ENCODE peak calls at places on chromosomes 11 and 22, in nine cellular contexts. S is neural progenitor cell, O is GM23248, N is OCI-LY7, X is HCT116, B is GM23338, Q is PC-3, F is SK-N-SH, A is MM.1S. H is an unnamed sample. For H3K4me1 and H4K20me1, the result is how much of the 10 kb centered on the place peaks cover.

GRCh38 chr22:22358136-22358535 is 113.5 kb downstream of the VPREB1 start:
- DNase-seq in O (no peak), F (no peak), N (peak), S (no peak), Q (no peak), A (no peak), X (no peak), B (no peak), H (no peak)

GRCh38 chr11:9265211-9266131 is at the start of gene DENND5A:
- DNase-seq in B (peak), F (peak), N (peak), Q (peak), O (peak), A (no peak), X (peak), S (peak), H (peak)

GRCh38 chr22:25420925-25421904 is 143.3 kb upstream of the GRK3 start:
- DNase-seq in S (peak), B (peak), A (no peak), Q (no peak), F (peak), X (no peak), O (peak), N (no peak), H (no peak)

GRCh38 chr11:65221026-65221425 is 39.3 kb downstream of the CAPN1 start:
- DNase-seq in Q (no peak), F (no peak), O (no peak), B (no peak), A (no peak), X (no peak), N (no peak), S (no peak), H (no peak)

GRCh38 chr11:31805629-31806185 is 5.4 kb downstream of the PAX6 start:
- DNase-seq in N (no peak), B (peak), X (no peak), A (no peak), F (peak), S (peak), O (no peak), Q (no peak), H (no peak)

GRCh38 chr11:122317337-122317736 is 201.3 kb upstream of the BLID start:
- DNase-seq in Q (no peak), N (no peak), S (no peak), X (no peak), O (peak), B (no peak), A (no peak), F (no peak), H (peak)

GRCh38 chr22:40524392-40525249 is 111.9 kb downstream of the MRTFA start:
- DNase-seq in O (peak), N (peak), X (no peak), A (no peak), B (peak), S (no peak), F (no peak), Q (peak), H (no peak)

GRCh38 chr11:29211205-29211604 is 805.6 kb downstream of the KCNA4 start:
- DNase-seq in X (no peak), Q (no peak), B (no peak), F (no peak), N (no peak), O (no peak), A (no peak), S (no peak), H (no peak)

GRCh38 chr11:27291954-27292641 is 70.9 kb downstream of the CCDC34 start:
- DNase-seq in F (no peak), Q (no peak), O (peak), S (no peak), B (no peak), A (no peak), X (no peak), N (no peak), H (peak)

GRCh38 chr22:39240841-39241631 is 3.7 kb downstream of the PDGFB start:
- DNase-seq in B (no peak), F (no peak), A (peak), X (peak), O (peak), N (no peak), S (peak), Q (peak), H (peak)

GRCh38 chr11:1130276-1131032 is 27.3 kb upstream of the MUC5AC start:
- DNase-seq in B (no peak), O (no peak), N (no peak), X (no peak), S (no peak), F (peak), A (no peak), Q (no peak), H (no peak)

GRCh38 chr11:62680825-62681240 is 2.0 kb upstream of the UBXN1 start:
- DNase-seq in A (peak), X (peak), B (peak), S (peak), F (peak), Q (peak), O (peak), N (peak), H (peak)

GRCh38 chr11:76291576-76292526 is 85.5 kb upstream of the WNT11 start:
- DNase-seq in B (no peak), Q (peak), S (no peak), F (no peak), A (no peak), N (no peak), X (no peak), O (no peak), H (peak)

GRCh38 chr11:133545199-133545709 is 13.0 kb upstream of the OPCML start:
- DNase-seq in Q (no peak), X (no peak), O (no peak), F (no peak), N (peak), S (no peak), B (peak), A (no peak), H (no peak)

GRCh38 chr11:86876716-86877234 is 76.4 kb downstream of the PRSS23 start:
- DNase-seq in B (peak), S (no peak), X (no peak), O (no peak), F (no peak), A (no peak), N (no peak), Q (no peak), H (no peak)

GRCh38 chr11:99934008-99934407 is 753.1 kb upstream of the ARHGAP42 start:
- DNase-seq in B (no peak), Q (peak), F (no peak), N (no peak), X (no peak), O (peak), S (no peak), A (no peak), H (no peak)

GRCh38 chr22:37363593-37363992 is 63.7 kb downstream of the ELFN2 start:
- DNase-seq in Q (peak), B (no peak), S (no peak), A (no peak), F (no peak), N (no peak), O (no peak), X (no peak), H (no peak)

GRCh38 chr11:19079643-19080440 is 19.3 kb upstream of the MRGPRX2 start:
- DNase-seq in A (no peak), O (peak), Q (peak), N (no peak), F (no peak), X (peak), B (no peak), S (no peak), H (peak)

GRCh38 chr11:281486-282161 is 3.4 kb downstream of the NLRP6 start:
- DNase-seq in Q (no peak), B (no peak), S (no peak), F (peak), A (no peak), X (no peak), O (no peak), N (no peak), H (no peak)

GRCh38 chr22:27948569-27948968 is 29.5 kb upstream of the PITPNB start:
- DNase-seq in O (no peak), B (no peak), Q (no peak), N (no peak), F (no peak), S (no peak), X (no peak), A (no peak), H (no peak)

GRCh38 chr11:76665172-76665571 is 5.4 kb downstream of the LRRC32 start:
- DNase-seq in A (no peak), N (peak), Q (no peak), X (no peak), F (peak), S (no peak), O (no peak), B (no peak), H (no peak)

DNA sequence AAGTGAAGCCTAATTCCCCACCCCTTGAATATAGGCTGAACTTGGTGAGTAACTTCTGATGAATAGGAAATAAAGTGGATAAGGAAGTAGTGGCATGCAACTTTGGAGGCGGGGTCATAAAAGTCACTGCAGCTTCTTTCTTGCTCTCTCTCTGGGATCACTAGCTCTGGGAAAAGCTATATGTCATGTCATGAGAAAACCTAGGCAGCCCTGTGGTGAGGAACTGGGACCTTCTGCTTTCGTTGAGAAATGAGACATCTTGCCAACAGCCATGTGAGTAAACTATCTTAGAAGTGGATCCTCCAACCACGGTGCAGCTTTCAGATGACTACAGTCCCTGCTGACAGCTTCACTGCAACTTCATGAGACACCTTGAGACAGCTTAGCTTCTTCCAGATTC is 15.7 kb downstream of the ZNF214 start:
- DNase-seq in F (no peak), O (peak), N (no peak), X (no peak), A (no peak), S (no peak), B (no peak), Q (peak), H (no peak)
- TF ChIP-seq EZH2phosphoT487 in F (no peak), O (peak), N (no peak), X (no peak), A (no peak), S (no peak), B (no peak), Q (no peak), H (no peak)

GRCh38 chr22:46099740-46100139 is 50.6 kb upstream of the PPARA start:
- DNase-seq in A (no peak), S (no peak), Q (no peak), O (no peak), X (no peak), B (no peak), F (no peak), N (no peak), H (no peak)
- H3K4me1 ChIP-seq in A (under half), S (under half), Q (under half), O (under half), X (under half), B (under half), F (half or more), N (under half), H (under half)

GRCh38 chr22:20231499-20232236 is 36.5 kb downstream of the RTN4R start:
- DNase-seq in B (no peak), A (no peak), N (no peak), F (no peak), S (no peak), Q (no peak), O (no peak), X (no peak), H (no peak)
- H4K20me1 ChIP-seq in B (under half), A (under half), N (under half), F (under half), S (under half), Q (under half), O (under half), X (under half), H (under half)

GRCh38 chr11:30585892-30586250 is 282 bp downstream of the MPPED2 start:
- DNase-seq in A (no peak), B (peak), X (no peak), N (no peak), F (peak), O (peak), Q (no peak), S (peak), H (peak)
- TF ChIP-seq EZH2phosphoT487 in A (no peak), B (no peak), X (no peak), N (no peak), F (no peak), O (no peak), Q (no peak), S (no peak), H (no peak)

GRCh38 chr11:73312806-73313403 is 4.8 kb downstream of the ARHGEF17 start:
- DNase-seq in S (no peak), Q (no peak), N (no peak), X (no peak), O (peak), F (peak), B (no peak), A (no peak), H (no peak)
- H3K4me1 ChIP-seq in S (half or more), Q (under half), N (under half), X (under half), O (half or more), F (half or more), B (under half), A (under half), H (half or more)

GRCh38 chr11:2380396-2380795 is 3.3 kb downstream of the CD81 start:
- DNase-seq in S (no peak), F (no peak), N (no peak), Q (no peak), X (no peak), B (no peak), O (no peak), A (no peak), H (no peak)

GRCh38 chr11:2379471-2380174 is 2.5 kb downstream of the CD81 start:
- DNase-seq in O (peak), X (no peak), A (no peak), Q (no peak), S (no peak), F (no peak), B (no peak), N (no peak), H (no peak)

GRCh38 chr11:2382129-2382517 is 5.0 kb downstream of the CD81 start:
- DNase-seq in N (no peak), F (no peak), B (no peak), S (no peak), A (no peak), O (no peak), X (no peak), Q (no peak), H (no peak)

GRCh38 chr11:2381494-2382128 is 4.5 kb downstream of the CD81 start:
- DNase-seq in B (no peak), A (no peak), F (no peak), S (no peak), X (no peak), N (no peak), Q (no peak), O (no peak), H (no peak)

GRCh38 chr11:2380807-2381350 is 3.8 kb downstream of the CD81 start:
- DNase-seq in O (peak), X (no peak), A (no peak), S (no peak), B (no peak), Q (no peak), N (no peak), F (no peak), H (no peak)
- H4K20me1 ChIP-seq in O (under half), X (under half), A (under half), S (half or more), B (under half), Q (half or more), N (under half), F (half or more), H (half or more)

DNA sequence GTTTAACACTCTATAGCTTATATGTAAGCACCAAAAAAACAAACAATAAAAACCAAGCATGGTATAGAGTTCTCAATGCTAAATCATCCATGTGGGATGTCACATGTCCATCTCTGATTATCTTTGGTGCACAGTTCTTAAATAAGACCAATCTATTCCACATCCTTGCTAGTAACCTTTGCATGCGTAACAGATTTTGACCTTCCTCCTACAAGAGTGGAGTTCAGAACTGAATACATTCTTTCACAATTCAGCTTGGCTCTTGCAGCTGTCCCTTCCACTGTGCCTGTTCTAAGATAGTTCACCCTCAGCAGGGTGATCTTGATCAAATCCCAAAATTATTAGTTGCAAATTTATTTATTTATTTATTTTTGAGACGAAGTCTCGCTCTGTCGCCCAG is 21.1 kb downstream of the PRR14L start:
- DNase-seq in N (no peak), Q (no peak), B (no peak), X (no peak), S (no peak), F (no peak), O (no peak), A (no peak), H (no peak)
- TF ChIP-seq EZH2phosphoT487 in N (no peak), Q (no peak), B (no peak), X (no peak), S (no peak), F (no peak), O (no peak), A (no peak), H (no peak)

GRCh38 chr11:67280791-67281551 is 8.1 kb upstream of the ANKRD13D start:
- DNase-seq in Q (no peak), N (no peak), B (no peak), A (no peak), F (no peak), S (no peak), O (no peak), X (no peak), H (no peak)
- H3K4me1 ChIP-seq in Q (under half), N (under half), B (under half), A (under half), F (under half), S (under half), O (under half), X (under half), H (under half)